ENCODE peak calls at places on chromosomes 6 and 20, in five cellular contexts. H is PC-3, T is OCI-LY7, I is astrocyte, N is MM.1S. K is an unnamed sample.

GRCh38 chr20:32985596-32985995 is 18.6 kb downstream of the SUN5 start:
- DNase-seq in H (no peak), T (no peak), I (no peak), N (no peak), K (no peak)

GRCh38 chr6:11307226-11307625 is 74.8 kb upstream of the NEDD9 start:
- DNase-seq in H (no peak), T (no peak), I (no peak), N (no peak), K (no peak)

GRCh38 chr6:28446818-28447511 is 3.7 kb upstream of the ZSCAN23 start:
- DNase-seq in H (no peak), T (no peak), I (no peak), N (no peak), K (peak; percentile 79)

GRCh38 chr6:30447237-30447636 is 42.1 kb upstream of the HLA-E start:
- DNase-seq in H (peak; percentile 67), T (no peak), I (no peak), N (no peak), K (peak; percentile 76)

GRCh38 chr6:31725502-31726350 is 2.6 kb downstream of the MPIG6B start:
- DNase-seq in H (no peak), T (no peak), I (no peak), N (no peak), K (no peak)

GRCh38 chr6:31528307-31528777 is 420 bp upstream of the MCCD1 start:
- DNase-seq in H (no peak), T (no peak), I (no peak), N (no peak), K (no peak)

GRCh38 chr6:16140607-16141006 is 11.7 kb downstream of the MYLIP start:
- DNase-seq in H (no peak), T (no peak), I (no peak), N (no peak), K (no peak)

GRCh38 chr20:15930324-15931305 is 642.6 kb downstream of the KIF16B start:
- DNase-seq in H (peak; percentile 84), T (peak; percentile 36), I (no peak), N (no peak), K (peak; percentile 47)

GRCh38 chr6:162964703-162965140 is 236.9 kb downstream of the PACRG start:
- DNase-seq in H (peak; percentile 76), T (no peak), I (peak; percentile 100), N (no peak), K (no peak)

GRCh38 chr6:116016846-116017545 is 43.7 kb downstream of the FRK start:
- DNase-seq in H (peak; percentile 38), T (no peak), I (no peak), N (no peak), K (no peak)

GRCh38 chr6:151379933-151380847 is 11.2 kb downstream of the ZBTB2 start:
- DNase-seq in H (no peak), T (no peak), I (no peak), N (peak; percentile 37), K (no peak)

GRCh38 chr6:28858963-28859362 is 64.8 kb downstream of the TRIM27 start:
- DNase-seq in H (peak; percentile 81), T (no peak), I (no peak), N (no peak), K (no peak)

GRCh38 chr6:89599727-89600126 is 38.8 kb downstream of the LYRM2 start:
- DNase-seq in H (no peak), T (no peak), I (no peak), N (no peak), K (no peak)

GRCh38 chr6:4134841-4135664 is at the start of gene ECI2:
- DNase-seq in H (peak; percentile 48), T (peak; percentile 65), I (peak; percentile 30), N (peak; percentile 64), K (peak; percentile 92)

GRCh38 chr6:161498359-161498758 is 224.5 kb upstream of the AGPAT4 start:
- DNase-seq in H (peak; percentile 77), T (no peak), I (peak; percentile 63), N (no peak), K (peak; percentile 84)

GRCh38 chr20:725491-725890 is 42.8 kb downstream of the SLC52A3 start:
- DNase-seq in H (no peak), T (no peak), I (no peak), N (no peak), K (no peak)

GRCh38 chr20:59588236-59588855 is 16.0 kb upstream of the PHACTR3 start:
- DNase-seq in H (no peak), T (no peak), I (no peak), N (no peak), K (no peak)

GRCh38 chr6:36641543-36641942 is 37.0 kb upstream of the CDKN1A start:
- DNase-seq in H (no peak), T (no peak), I (no peak), N (no peak), K (no peak)

GRCh38 chr6:153059311-153059710 is 56.8 kb upstream of the MTRF1L start:
- DNase-seq in H (no peak), T (no peak), I (no peak), N (no peak), K (no peak)

GRCh38 chr6:46170357-46171289 is at the start of gene ENPP5:
- DNase-seq in H (peak; percentile 9), T (peak; percentile 79), I (no peak), N (peak; percentile 88), K (peak; percentile 93)
- H2AFZ ChIP-seq in H (no peak within 1 kb of the TSS), T (peak within 1 kb of the TSS; percentile 69), I (peak within 1 kb of the TSS; percentile 70), N (peak within 1 kb of the TSS; percentile 98), K (peak within 1 kb of the TSS; percentile 93)

DNA sequence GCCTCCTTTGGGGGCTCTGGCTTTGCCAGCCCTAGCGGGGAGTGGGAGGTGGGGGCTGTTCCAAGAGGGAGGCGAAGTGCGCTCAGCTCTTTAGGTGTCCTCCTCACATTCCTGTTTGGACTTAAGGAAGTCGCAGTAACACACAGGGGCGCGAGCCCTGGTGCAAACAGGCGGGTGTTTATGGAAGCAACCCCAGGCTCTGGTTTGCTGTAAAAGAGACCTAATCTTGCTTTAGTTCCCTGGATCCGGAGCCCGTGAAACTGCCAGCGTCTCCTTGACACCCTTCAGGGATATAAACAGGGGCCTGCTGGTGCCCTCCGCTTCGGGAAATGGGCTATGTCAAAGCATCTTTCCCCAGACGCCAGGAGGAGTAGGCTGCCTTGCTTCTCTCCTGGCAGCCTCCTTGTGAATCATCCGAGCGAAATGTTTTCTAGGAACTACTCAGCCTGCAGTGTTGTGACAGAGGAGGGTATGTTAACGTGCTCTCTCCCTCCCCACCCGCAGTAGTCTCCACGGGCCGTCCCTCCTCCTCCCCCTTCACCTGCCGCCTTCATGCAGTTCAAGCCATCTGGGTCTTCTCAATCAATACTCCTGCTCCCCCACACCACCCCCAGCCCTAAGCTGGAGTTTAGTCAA is 168.0 kb upstream of the LRFN2 start:
- DNase-seq in H (no peak), T (no peak), I (peak; percentile 58), N (no peak), K (peak; percentile 11)
- TF ChIP-seq CTCF in H (no peak), T (no peak), I (no peak), N (no peak), K (no peak)

GRCh38 chr6:75943381-75943780 is 129.1 kb downstream of the IMPG1 start:
- DNase-seq in H (no peak), T (no peak), I (no peak), N (no peak), K (no peak)
- H2AFZ ChIP-seq in H (no peak overlapping the region), T (no peak overlapping the region), I (no peak overlapping the region), N (no peak overlapping the region), K (no peak overlapping the region)

GRCh38 chr6:70033781-70034180 is 167.4 kb downstream of the COL19A1 start:
- DNase-seq in H (no peak), T (no peak), I (no peak), N (no peak), K (no peak)

DNA sequence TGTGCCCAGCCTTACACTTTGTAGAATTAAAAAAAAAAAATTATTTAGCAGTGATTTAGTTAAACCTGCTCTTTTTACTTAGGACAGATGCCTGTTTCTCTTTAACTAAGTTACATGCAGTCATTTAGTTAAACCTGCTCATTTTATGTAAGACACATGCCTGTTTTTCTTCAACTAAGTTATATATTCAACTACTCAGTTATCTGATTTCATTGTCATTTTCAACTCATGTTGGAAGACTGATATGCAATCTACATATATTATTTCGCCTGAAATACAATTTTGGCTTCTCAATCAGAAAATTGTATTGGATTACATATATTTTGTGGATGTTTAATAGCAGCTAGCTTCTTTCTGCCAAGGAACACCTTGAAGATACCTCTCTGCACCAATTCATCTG is 171.1 kb downstream of the COL19A1 start:
- DNase-seq in H (no peak), T (no peak), I (no peak), N (no peak), K (no peak)
- TF ChIP-seq CTCF in H (no peak), T (no peak), I (no peak), N (no peak), K (no peak)

DNA sequence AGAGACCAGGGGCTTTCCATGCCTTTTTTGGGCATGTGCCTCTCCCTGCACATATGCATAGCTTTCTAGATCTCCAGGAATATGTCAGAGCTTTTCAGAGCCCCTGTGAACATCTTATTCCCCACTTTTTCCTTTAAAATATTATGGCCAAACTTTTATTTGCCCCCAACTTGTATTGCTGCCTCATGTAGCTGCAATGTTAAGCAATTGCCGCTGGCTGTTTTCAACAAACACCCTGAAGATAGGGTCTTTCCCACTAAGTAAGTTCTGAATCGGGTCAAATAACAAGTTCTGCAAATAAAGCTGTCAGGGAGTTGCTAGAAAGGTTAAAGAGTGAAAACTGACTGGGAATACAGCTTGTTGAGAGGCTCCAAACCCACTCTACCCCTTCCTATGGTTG is 42.3 kb downstream of the EBF4 start:
- DNase-seq in H (no peak), T (no peak), I (no peak), N (no peak), K (no peak)
- H2AFZ ChIP-seq in H (no peak overlapping the region), T (no peak overlapping the region), I (no peak overlapping the region), N (no peak overlapping the region), K (no peak overlapping the region)

DNA sequence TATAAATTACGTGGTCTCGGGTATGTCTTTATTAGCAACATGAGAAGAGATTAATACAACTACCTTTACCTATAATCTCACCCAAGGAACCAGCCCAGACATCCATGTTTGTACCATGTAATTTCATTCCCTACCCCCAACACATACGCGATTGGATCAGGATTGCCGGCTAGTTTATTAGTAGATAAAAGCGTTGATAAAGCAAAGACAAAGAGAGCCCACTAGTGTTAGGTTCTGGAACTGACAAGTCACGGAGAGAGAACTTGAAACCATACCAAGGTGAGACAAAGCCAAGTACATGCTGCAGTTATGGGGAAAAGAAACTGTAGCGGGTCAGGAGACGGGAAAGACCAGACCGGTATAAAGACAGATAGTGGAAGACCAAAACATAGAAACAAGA is 37.4 kb upstream of the FAM135A start:
- DNase-seq in H (no peak), T (peak; percentile 2), I (no peak), N (no peak), K (peak; percentile 10)
- TF ChIP-seq CTCF in H (peak; percentile 40), T (peak; percentile 70), I (peak; percentile 18), N (peak; percentile 39), K (peak; percentile 45)

DNA sequence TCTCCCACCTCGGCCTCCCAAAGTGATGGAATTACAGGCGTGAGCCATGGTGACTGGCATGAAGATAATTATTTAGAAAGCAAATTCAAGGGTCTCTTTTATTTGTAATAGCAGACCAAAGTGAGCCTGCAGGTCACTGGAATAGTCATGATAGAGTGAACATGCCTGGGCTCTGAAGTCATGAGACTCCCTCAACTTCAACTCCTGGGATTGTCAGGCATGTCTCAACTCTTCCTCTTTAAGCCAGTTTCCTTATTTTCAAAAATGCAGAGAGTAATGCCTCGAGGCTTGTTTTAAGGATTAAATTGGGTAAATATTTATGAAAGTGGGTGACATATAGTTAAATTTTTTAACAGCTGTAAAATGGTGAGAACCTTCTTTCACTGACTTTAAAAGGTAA is 22.7 kb upstream of the HECA start:
- DNase-seq in H (no peak), T (no peak), I (no peak), N (no peak), K (no peak)
- H2AFZ ChIP-seq in H (no peak overlapping the region), T (no peak overlapping the region), I (no peak overlapping the region), N (no peak overlapping the region), K (no peak overlapping the region)

K was measured in neural progenitor cell.